ENCODE peak calls at places on chromosome 15, in eight cellular contexts. One of them, this sample, is unnamed.

GRCh38 chr15:69031013-69032001 is 16.8 kb downstream of the NOX5 start:
- DNase-seq in stimulated activated CD4-positive, alpha-beta T cell treated with anti-CD3 and anti-CD28 coated beads, Interleukin-1b, Interleukin-23, amount 100 ng/mL, for 24 hours: peak; percentile 21
- DNase-seq in neural crest cell: peak; percentile 34
- DNase-seq in putamen: no peak
- DNase-seq in NCI-H2081: peak; percentile 4
- DNase-seq in bronchial epithelial cell: peak; percentile 40
- DNase-seq in brain pericyte: no peak
- DNase-seq in hypothalamus: no peak
- DNase-seq in this sample: no peak

GRCh38 chr15:90469723-90470122 is 60.0 kb upstream of the CRTC3 start:
- DNase-seq in NCI-H2081: no peak
- DNase-seq in stimulated activated CD4-positive, alpha-beta T cell treated with anti-CD3 and anti-CD28 coated beads, Interleukin-1b, Interleukin-23, amount 100 ng/mL, for 24 hours: no peak
- DNase-seq in hypothalamus: no peak
- DNase-seq in neural crest cell: no peak
- DNase-seq in brain pericyte: no peak
- DNase-seq in putamen: no peak
- DNase-seq in bronchial epithelial cell: no peak
- DNase-seq in this sample: no peak

GRCh38 chr15:58369261-58369699 is 62.5 kb upstream of the LIPC start:
- DNase-seq in putamen: no peak
- DNase-seq in hypothalamus: no peak
- DNase-seq in neural crest cell: no peak
- DNase-seq in bronchial epithelial cell: no peak
- DNase-seq in NCI-H2081: no peak
- DNase-seq in brain pericyte: peak; percentile 40
- DNase-seq in stimulated activated CD4-positive, alpha-beta T cell treated with anti-CD3 and anti-CD28 coated beads, Interleukin-1b, Interleukin-23, amount 100 ng/mL, for 24 hours: no peak
- DNase-seq in this sample: peak; percentile 53

GRCh38 chr15:98551936-98552562 is 96.3 kb upstream of the IGF1R start:
- DNase-seq in hypothalamus: no peak
- DNase-seq in brain pericyte: no peak
- DNase-seq in stimulated activated CD4-positive, alpha-beta T cell treated with anti-CD3 and anti-CD28 coated beads, Interleukin-1b, Interleukin-23, amount 100 ng/mL, for 24 hours: no peak
- DNase-seq in NCI-H2081: no peak
- DNase-seq in putamen: no peak
- DNase-seq in neural crest cell: no peak
- DNase-seq in bronchial epithelial cell: no peak
- DNase-seq in this sample: no peak

GRCh38 chr15:72117448-72117697 is 577 bp downstream of the MYO9A start:
- DNase-seq in neural crest cell: no peak
- DNase-seq in putamen: no peak
- DNase-seq in hypothalamus: no peak
- DNase-seq in NCI-H2081: no peak
- DNase-seq in bronchial epithelial cell: peak; percentile 52
- DNase-seq in brain pericyte: no peak
- DNase-seq in stimulated activated CD4-positive, alpha-beta T cell treated with anti-CD3 and anti-CD28 coated beads, Interleukin-1b, Interleukin-23, amount 100 ng/mL, for 24 hours: peak; percentile 64
- DNase-seq in this sample: no peak

GRCh38 chr15:78322243-78322642 is 17.9 kb upstream of the CRABP1 start:
- DNase-seq in stimulated activated CD4-positive, alpha-beta T cell treated with anti-CD3 and anti-CD28 coated beads, Interleukin-1b, Interleukin-23, amount 100 ng/mL, for 24 hours: no peak
- DNase-seq in putamen: no peak
- DNase-seq in NCI-H2081: peak; percentile 92
- DNase-seq in brain pericyte: peak; percentile 69
- DNase-seq in neural crest cell: no peak
- DNase-seq in hypothalamus: no peak
- DNase-seq in bronchial epithelial cell: peak; percentile 81
- DNase-seq in this sample: no peak

GRCh38 chr15:95898746-95899145 is 431.8 kb upstream of the NR2F2 start:
- DNase-seq in stimulated activated CD4-positive, alpha-beta T cell treated with anti-CD3 and anti-CD28 coated beads, Interleukin-1b, Interleukin-23, amount 100 ng/mL, for 24 hours: no peak
- DNase-seq in neural crest cell: no peak
- DNase-seq in bronchial epithelial cell: no peak
- DNase-seq in brain pericyte: no peak
- DNase-seq in NCI-H2081: no peak
- DNase-seq in hypothalamus: no peak
- DNase-seq in putamen: no peak
- DNase-seq in this sample: no peak

GRCh38 chr15:95698971-95699370 is 631.5 kb upstream of the NR2F2 start:
- DNase-seq in brain pericyte: no peak
- DNase-seq in stimulated activated CD4-positive, alpha-beta T cell treated with anti-CD3 and anti-CD28 coated beads, Interleukin-1b, Interleukin-23, amount 100 ng/mL, for 24 hours: no peak
- DNase-seq in neural crest cell: no peak
- DNase-seq in putamen: no peak
- DNase-seq in NCI-H2081: no peak
- DNase-seq in hypothalamus: no peak
- DNase-seq in bronchial epithelial cell: no peak
- DNase-seq in this sample: no peak

GRCh38 chr15:72685925-72686794 is at the start of the genes BBS4 and HIGD2B:
- DNase-seq in brain pericyte: peak; percentile 52
- DNase-seq in NCI-H2081: no peak
- DNase-seq in stimulated activated CD4-positive, alpha-beta T cell treated with anti-CD3 and anti-CD28 coated beads, Interleukin-1b, Interleukin-23, amount 100 ng/mL, for 24 hours: peak; percentile 76
- DNase-seq in neural crest cell: peak; percentile 80
- DNase-seq in hypothalamus: no peak
- DNase-seq in putamen: peak; percentile 85
- DNase-seq in bronchial epithelial cell: peak; percentile 81
- DNase-seq in this sample: peak; percentile 84

GRCh38 chr15:22891426-22892210 is 53.2 kb downstream of the NIPA2 start:
- DNase-seq in bronchial epithelial cell: no peak
- DNase-seq in hypothalamus: no peak
- DNase-seq in stimulated activated CD4-positive, alpha-beta T cell treated with anti-CD3 and anti-CD28 coated beads, Interleukin-1b, Interleukin-23, amount 100 ng/mL, for 24 hours: no peak
- DNase-seq in putamen: no peak
- DNase-seq in brain pericyte: no peak
- DNase-seq in neural crest cell: no peak
- DNase-seq in NCI-H2081: no peak
- DNase-seq in this sample: no peak

GRCh38 chr15:65258863-65259262 is 27.8 kb downstream of the PARP16 start:
- DNase-seq in brain pericyte: no peak
- DNase-seq in putamen: no peak
- DNase-seq in hypothalamus: no peak
- DNase-seq in stimulated activated CD4-positive, alpha-beta T cell treated with anti-CD3 and anti-CD28 coated beads, Interleukin-1b, Interleukin-23, amount 100 ng/mL, for 24 hours: no peak
- DNase-seq in NCI-H2081: no peak
- DNase-seq in neural crest cell: no peak
- DNase-seq in bronchial epithelial cell: no peak
- DNase-seq in this sample: no peak

GRCh38 chr15:80856400-80856799 is 77.2 kb downstream of the CEMIP start:
- DNase-seq in NCI-H2081: peak; percentile 79
- DNase-seq in bronchial epithelial cell: no peak
- DNase-seq in hypothalamus: no peak
- DNase-seq in brain pericyte: no peak
- DNase-seq in putamen: no peak
- DNase-seq in neural crest cell: no peak
- DNase-seq in stimulated activated CD4-positive, alpha-beta T cell treated with anti-CD3 and anti-CD28 coated beads, Interleukin-1b, Interleukin-23, amount 100 ng/mL, for 24 hours: no peak
- DNase-seq in this sample: no peak

GRCh38 chr15:40511472-40512133 is 40.8 kb downstream of the CHST14 start:
- DNase-seq in brain pericyte: no peak
- DNase-seq in NCI-H2081: no peak
- DNase-seq in putamen: peak; percentile 34
- DNase-seq in bronchial epithelial cell: peak; percentile 30
- DNase-seq in hypothalamus: peak; percentile 15
- DNase-seq in stimulated activated CD4-positive, alpha-beta T cell treated with anti-CD3 and anti-CD28 coated beads, Interleukin-1b, Interleukin-23, amount 100 ng/mL, for 24 hours: no peak
- DNase-seq in neural crest cell: peak; percentile 45
- DNase-seq in this sample: peak; percentile 21

GRCh38 chr15:65071381-65071811 is 3.6 kb upstream of the RASL12 start:
- DNase-seq in brain pericyte: no peak
- DNase-seq in neural crest cell: no peak
- DNase-seq in hypothalamus: peak; percentile 74
- DNase-seq in NCI-H2081: no peak
- DNase-seq in stimulated activated CD4-positive, alpha-beta T cell treated with anti-CD3 and anti-CD28 coated beads, Interleukin-1b, Interleukin-23, amount 100 ng/mL, for 24 hours: no peak
- DNase-seq in bronchial epithelial cell: no peak
- DNase-seq in putamen: no peak
- DNase-seq in this sample: no peak

This sample was measured in CMK.